ENCODE peak calls at places on chromosomes 3 and 15, in eight cellular contexts. I, W, Q, G, F, V, Z and U are unnamed samples.
A peak's percentile ranks its signal among the peaks of the same experiment; 100 is the strongest.

GRCh38 chr15:67127925-67128324 is 62.5 kb downstream of the SMAD3 start:
- DNase-seq in I (peak; percentile 98), W (peak; percentile 76), Q (no peak), G (no peak), F (peak; percentile 96), V (no peak), Z (no peak), U (no peak)

GRCh38 chr3:44100298-44100695 is 141.4 kb upstream of the TOPAZ1 start:
- DNase-seq in I (no peak), W (no peak), Q (no peak), G (no peak), F (no peak), V (no peak), Z (no peak), U (no peak)

GRCh38 chr3:3737511-3737910 is 61.7 kb upstream of the LRRN1 start:
- DNase-seq in I (no peak), W (no peak), Q (no peak), G (no peak), F (no peak), V (no peak), Z (no peak), U (no peak)

GRCh38 chr3:10601131-10601856 is 95.9 kb upstream of the ATP2B2 start:
- DNase-seq in I (peak; percentile 25), W (no peak), Q (no peak), G (no peak), F (no peak), V (no peak), Z (no peak), U (no peak)

GRCh38 chr3:63872135-63872924 is 8.7 kb downstream of the ATXN7 start:
- DNase-seq in I (peak; percentile 89), W (peak; percentile 54), Q (no peak), G (no peak), F (peak; percentile 74), V (no peak), Z (no peak), U (no peak)

GRCh38 chr15:99423186-99424130 is 142.3 kb upstream of the MEF2A start:
- DNase-seq in I (no peak), W (no peak), Q (no peak), G (no peak), F (no peak), V (no peak), Z (no peak), U (no peak)

GRCh38 chr3:129795596-129795995 is 97.9 kb downstream of the TMCC1 start:
- DNase-seq in I (peak; percentile 80), W (peak; percentile 63), Q (no peak), G (no peak), F (peak; percentile 83), V (peak; percentile 15), Z (no peak), U (no peak)

GRCh38 chr3:14301558-14301957 is 100.8 kb upstream of the SLC6A6 start:
- DNase-seq in I (peak; percentile 83), W (no peak), Q (no peak), G (no peak), F (no peak), V (peak; percentile 45), Z (no peak), U (no peak)

GRCh38 chr3:14245240-14245639 is 66.6 kb downstream of the LSM3 start:
- DNase-seq in I (no peak), W (no peak), Q (no peak), G (no peak), F (no peak), V (no peak), Z (no peak), U (no peak)

GRCh38 chr3:14549256-14549931 is 9.3 kb upstream of the GRIP2 start:
- DNase-seq in I (peak; percentile 59), W (peak; percentile 15), Q (peak; percentile 40), G (no peak), F (peak; percentile 45), V (peak; percentile 60), Z (peak; percentile 53), U (peak; percentile 10)

GRCh38 chr3:129855454-129856419 is 37.8 kb downstream of the TMCC1 start:
- DNase-seq in I (peak; percentile 81), W (peak; percentile 4), Q (no peak), G (no peak), F (peak; percentile 47), V (no peak), Z (no peak), U (no peak)

GRCh38 chr3:72624656-72625055 is 223.6 kb downstream of the SHQ1 start:
- DNase-seq in I (no peak), W (no peak), Q (no peak), G (no peak), F (no peak), V (no peak), Z (no peak), U (no peak)

GRCh38 chr3:136141891-136142290 is 54.2 kb downstream of the MSL2 start:
- DNase-seq in I (peak; percentile 58), W (no peak), Q (no peak), G (no peak), F (peak; percentile 43), V (no peak), Z (no peak), U (no peak)

GRCh38 chr3:7740458-7740857 is 761.2 kb upstream of the LMCD1 start:
- DNase-seq in I (no peak), W (no peak), Q (no peak), G (no peak), F (no peak), V (no peak), Z (no peak), U (no peak)

GRCh38 chr3:62372621-62373041 is 719 bp downstream of the FEZF2 start:
- DNase-seq in I (no peak), W (no peak), Q (no peak), G (peak; percentile 62), F (no peak), V (no peak), Z (peak; percentile 44), U (no peak)

GRCh38 chr3:172711457-172711800 is 562 bp upstream of the NCEH1 start:
- DNase-seq in I (no peak), W (no peak), Q (peak; percentile 62), G (no peak), F (no peak), V (no peak), Z (peak; percentile 31), U (peak; percentile 45)

GRCh38 chr3:14915636-14916222 is 31.7 kb upstream of the NR2C2 start:
- DNase-seq in I (peak; percentile 11), W (no peak), Q (peak; percentile 8), G (no peak), F (no peak), V (no peak), Z (no peak), U (no peak)

GRCh38 chr15:39599871-39600270 is 19.0 kb downstream of the THBS1 start:
- DNase-seq in I (peak; percentile 62), W (no peak), Q (no peak), G (no peak), F (peak; percentile 59), V (no peak), Z (no peak), U (no peak)

GRCh38 chr3:16181361-16181760 is 6.9 kb downstream of the GALNT15 start:
- DNase-seq in I (peak; percentile 93), W (no peak), Q (no peak), G (no peak), F (no peak), V (no peak), Z (no peak), U (no peak)

GRCh38 chr15:75229191-75230015 is 27.7 kb downstream of the C15orf39 start:
- DNase-seq in I (peak; percentile 51), W (no peak), Q (no peak), G (no peak), F (no peak), V (no peak), Z (no peak), U (no peak)

GRCh38 chr3:134794323-134794722 is 737 bp upstream of the EPHB1 start:
- DNase-seq in I (no peak), W (no peak), Q (no peak), G (no peak), F (no peak), V (no peak), Z (no peak), U (no peak)

GRCh38 chr3:96863129-96863740 is 48.8 kb downstream of the EPHA6 start:
- DNase-seq in I (peak; percentile 56), W (no peak), Q (peak; percentile 33), G (peak; percentile 72), F (peak; percentile 63), V (peak; percentile 71), Z (peak; percentile 10), U (peak; percentile 52)

GRCh38 chr3:87260270-87260669 is 16.1 kb downstream of the POU1F1 start:
- DNase-seq in I (peak; percentile 71), W (peak; percentile 44), Q (peak; percentile 51), G (peak; percentile 72), F (peak; percentile 91), V (peak; percentile 87), Z (peak; percentile 15), U (peak; percentile 58)

DNA sequence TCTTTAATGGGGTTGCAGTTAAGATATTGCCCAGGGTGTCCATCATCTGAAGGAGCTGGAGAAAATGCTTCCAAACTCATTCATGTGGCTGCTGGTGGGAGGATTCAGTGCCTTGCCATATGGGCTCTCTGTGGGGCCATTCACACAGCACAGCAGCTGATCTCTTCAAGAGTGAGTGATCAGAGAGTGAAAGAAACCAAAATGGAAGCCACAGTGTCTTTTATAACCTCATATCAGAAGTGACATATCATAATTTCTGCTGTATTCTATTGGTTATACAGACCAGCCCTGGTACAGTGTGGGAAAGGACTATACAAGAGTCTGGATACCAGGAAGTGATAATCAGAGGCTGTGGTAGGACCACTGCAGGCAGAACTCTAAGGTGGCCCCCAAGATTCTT is 33.6 kb downstream of the HHLA2 start:
- DNase-seq in I (no peak), W (no peak), Q (no peak), G (no peak), F (no peak), V (no peak), Z (no peak), U (no peak)
- TF ChIP-seq EZH2phosphoT487 in I (no peak), W (no peak), Q (no peak), G (no peak), F (no peak), V (no peak), Z (no peak), U (no peak)

GRCh38 chr3:124837065-124837464 is 50.1 kb downstream of the ITGB5 start:
- DNase-seq in I (peak; percentile 44), W (no peak), Q (no peak), G (no peak), F (no peak), V (no peak), Z (no peak), U (no peak)
- TF ChIP-seq EZH2phosphoT487 in I (no peak), W (no peak), Q (no peak), G (no peak), F (no peak), V (no peak), Z (no peak), U (no peak)

GRCh38 chr15:29656636-29657475 is 165.4 kb downstream of the TJP1 start:
- DNase-seq in I (no peak), W (peak; percentile 74), Q (no peak), G (peak; percentile 86), F (no peak), V (peak; percentile 92), Z (no peak), U (no peak)
- TF ChIP-seq EZH2phosphoT487 in I (no peak), W (no peak), Q (no peak), G (no peak), F (no peak), V (no peak), Z (no peak), U (no peak)

DNA sequence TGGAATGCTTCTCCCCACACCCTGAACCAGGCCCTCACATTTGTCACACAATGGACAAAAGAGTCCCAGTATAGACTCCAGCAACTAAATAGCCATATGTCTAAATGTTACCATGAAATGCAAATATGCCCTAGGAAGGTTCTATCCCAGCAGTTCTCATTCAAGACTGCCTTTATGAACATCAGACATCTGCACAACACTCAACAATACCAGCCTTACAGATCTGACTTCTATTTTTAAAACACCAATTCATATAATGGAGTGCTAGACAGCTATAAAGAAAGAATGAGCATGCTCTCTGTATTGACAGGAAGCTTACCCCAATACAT is 7.8 kb downstream of the ITGB5 start:
- DNase-seq in I (no peak), W (no peak), Q (no peak), G (no peak), F (no peak), V (no peak), Z (no peak), U (no peak)
- TF ChIP-seq EZH2phosphoT487 in I (no peak), W (no peak), Q (no peak), G (no peak), F (no peak), V (no peak), Z (no peak), U (no peak)